ENCODE peak calls at places on chromosome 15, in nine cellular contexts. W is AG04450; N is stimulated activated CD4-positive, alpha-beta T cell treated with anti-CD3 and anti-CD28 coated beads, Interleukin-15, amount 100 ng/mL, for 24 hours; H is kidney epithelial cell; S is naive thymus-derived CD8-positive, alpha-beta T cell; I is A172; F is tibial artery; Z is NCI-H1105; T is GM12864. V is an unnamed sample.

GRCh38 chr15:98420837-98421236 is 227.5 kb upstream of the IGF1R start:
- DNase-seq in H (no peak), F (no peak), W (no peak), S (no peak), N (peak), Z (no peak), I (no peak), T (no peak), V (no peak)

GRCh38 chr15:90911906-90912769 is 9.0 kb downstream of the MAN2A2 start:
- DNase-seq in T (no peak), F (no peak), I (no peak), S (no peak), Z (no peak), N (no peak), H (no peak), W (no peak), V (no peak)

GRCh38 chr15:31158858-31159569 is 57.5 kb upstream of the TRPM1 start:
- DNase-seq in N (no peak), S (no peak), F (no peak), T (no peak), Z (no peak), W (no peak), H (no peak), I (no peak), V (no peak)

GRCh38 chr15:20356444-20357138 is 185.0 kb downstream of the GOLGA6L6 start:
- DNase-seq in F (peak), T (no peak), H (no peak), N (peak), Z (no peak), I (peak), W (no peak), S (peak), V (no peak)

GRCh38 chr15:68983821-68984517 is 30.5 kb upstream of the NOX5 start:
- DNase-seq in W (no peak), N (no peak), S (no peak), Z (no peak), T (no peak), H (peak), I (no peak), F (no peak), V (no peak)

GRCh38 chr15:98903377-98904018 is 104.1 kb downstream of the PGPEP1L start:
- DNase-seq in I (peak), F (no peak), W (no peak), T (no peak), Z (no peak), H (no peak), N (peak), S (no peak), V (no peak)

GRCh38 chr15:39142500-39142899 is 438.4 kb upstream of the THBS1 start:
- DNase-seq in W (no peak), N (peak), S (no peak), I (no peak), H (no peak), F (no peak), T (no peak), Z (no peak), V (no peak)

GRCh38 chr15:63045438-63046278 is 3.1 kb downstream of the TPM1 start:
- DNase-seq in W (no peak), Z (no peak), N (no peak), F (no peak), I (peak), T (no peak), S (no peak), H (no peak), V (no peak)

GRCh38 chr15:74233864-74234597 is 2.1 kb upstream of the CCDC33 start:
- DNase-seq in S (no peak), N (no peak), H (no peak), W (no peak), T (no peak), I (no peak), F (no peak), Z (no peak), V (no peak)

GRCh38 chr15:81071705-81072104 is 62.4 kb upstream of the CFAP161 start:
- DNase-seq in T (no peak), F (no peak), I (no peak), W (no peak), Z (no peak), H (no peak), N (no peak), S (no peak), V (no peak)

GRCh38 chr15:93203036-93203435 is 114.0 kb upstream of the RGMA start:
- DNase-seq in N (no peak), W (no peak), F (no peak), T (no peak), S (no peak), Z (no peak), I (no peak), H (no peak), V (no peak)

GRCh38 chr15:56886450-56886856 is 32.0 kb upstream of the TCF12 start:
- DNase-seq in S (no peak), N (peak), H (no peak), W (no peak), T (no peak), Z (no peak), F (no peak), I (no peak), V (no peak)

GRCh38 chr15:68431037-68431791 is 749 bp downstream of the ITGA11 start:
- DNase-seq in W (no peak), T (no peak), H (no peak), Z (peak), N (no peak), F (peak), S (no peak), I (no peak), V (no peak)